ENCODE peak calls at places on chromosomes 6 and 20, in six cellular contexts. J is A549; L is IMR-90; I is CD8-positive, alpha-beta memory T cell; Q is hypothalamus; S is GF-D8. V is an unnamed sample.

GRCh38 chr20:49585585-49586245 is 17.8 kb upstream of the PTGIS start:
- DNase-seq in J (no peak), L (no peak), I (no peak), Q (no peak), S (no peak), V (no peak)

GRCh38 chr6:9172096-9172495 is 736.8 kb upstream of the SLC35B3 start:
- DNase-seq in J (no peak), L (no peak), I (no peak), Q (no peak), S (no peak), V (no peak)

GRCh38 chr6:41408576-41408975 is 73.2 kb downstream of the NCR2 start:
- DNase-seq in J (no peak), L (no peak), I (no peak), Q (no peak), S (no peak), V (no peak)

GRCh38 chr6:71079707-71080106 is 122.8 kb upstream of the B3GAT2 start:
- DNase-seq in J (no peak), L (peak), I (no peak), Q (no peak), S (no peak), V (peak)

GRCh38 chr6:38248500-38249234 is 391.1 kb downstream of the BTBD9 start:
- DNase-seq in J (no peak), L (peak), I (no peak), Q (no peak), S (no peak), V (peak)

GRCh38 chr6:108619431-108620197 is 58.9 kb downstream of the FOXO3 start:
- DNase-seq in J (no peak), L (peak), I (no peak), Q (no peak), S (no peak), V (peak)

GRCh38 chr6:48110436-48111142 is 408 bp downstream of the PTCHD4 start:
- DNase-seq in J (no peak), L (no peak), I (no peak), Q (no peak), S (no peak), V (no peak)

GRCh38 chr20:50870572-50871161 is 60.6 kb downstream of the ADNP start:
- DNase-seq in J (no peak), L (peak), I (peak), Q (no peak), S (no peak), V (no peak)

GRCh38 chr20:53395188-53395923 is 198.3 kb downstream of the ZNF217 start:
- DNase-seq in J (no peak), L (no peak), I (no peak), Q (no peak), S (no peak), V (no peak)

GRCh38 chr20:5432030-5432429 is 115.3 kb upstream of the PROKR2 start:
- DNase-seq in J (no peak), L (no peak), I (no peak), Q (no peak), S (no peak), V (no peak)

GRCh38 chr6:79188885-79189505 is 45.5 kb downstream of the HMGN3 start:
- DNase-seq in J (no peak), L (no peak), I (no peak), Q (no peak), S (no peak), V (no peak)

GRCh38 chr6:153412519-153412918 is 281.4 kb upstream of the RGS17 start:
- DNase-seq in J (no peak), L (no peak), I (no peak), Q (no peak), S (no peak), V (no peak)

GRCh38 chr6:156942266-156942665 is 165.1 kb downstream of the ARID1B start:
- DNase-seq in J (peak), L (no peak), I (peak), Q (no peak), S (no peak), V (peak)

GRCh38 chr20:20711413-20711812 is 1.0 kb downstream of the RALGAPA2 start:
- DNase-seq in J (no peak), L (no peak), I (peak), Q (no peak), S (peak), V (no peak)

GRCh38 chr20:63206878-63207277 is 9.1 kb downstream of the YTHDF1 start:
- DNase-seq in J (no peak), L (peak), I (no peak), Q (no peak), S (no peak), V (peak)

GRCh38 chr6:41326092-41326491 is 9.3 kb upstream of the NCR2 start:
- DNase-seq in J (no peak), L (no peak), I (no peak), Q (no peak), S (no peak), V (no peak)

GRCh38 chr6:111846511-111847409 is 26.5 kb downstream of the FYN start:
- DNase-seq in J (no peak), L (no peak), I (peak), Q (no peak), S (no peak), V (no peak)

GRCh38 chr20:37364013-37364926 is 18.3 kb downstream of the SRC start:
- DNase-seq in J (no peak), L (no peak), I (no peak), Q (no peak), S (no peak), V (no peak)

GRCh38 chr20:53986037-53986436 is 84.4 kb downstream of the BCAS1 start:
- DNase-seq in J (no peak), L (no peak), I (no peak), Q (no peak), S (no peak), V (no peak)

GRCh38 chr20:50153153-50153499 is 397 bp downstream of the PEDS1 start:
- DNase-seq in J (no peak), L (no peak), I (no peak), Q (no peak), S (no peak), V (peak)

GRCh38 chr6:153301602-153302001 is 170.5 kb upstream of the RGS17 start:
- DNase-seq in J (no peak), L (no peak), I (no peak), Q (no peak), S (no peak), V (peak)

GRCh38 chr6:33078919-33079521 is 3.2 kb downstream of the HLA-DPB1 start:
- DNase-seq in J (no peak), L (no peak), I (no peak), Q (no peak), S (no peak), V (no peak)

GRCh38 chr6:167441653-167442644 is 117.1 kb downstream of the TTLL2 start:
- DNase-seq in J (no peak), L (no peak), I (no peak), Q (no peak), S (no peak), V (no peak)

GRCh38 chr20:35490736-35491181 is 35.4 kb downstream of the CEP250 start:
- DNase-seq in J (no peak), L (no peak), I (peak), Q (no peak), S (peak), V (no peak)

GRCh38 chr6:111530218-111530617 is 47.2 kb upstream of the REV3L start:
- DNase-seq in J (no peak), L (no peak), I (no peak), Q (no peak), S (no peak), V (no peak)

GRCh38 chr6:54248319-54248718 is 59.9 kb upstream of the TINAG start:
- DNase-seq in J (no peak), L (no peak), I (no peak), Q (no peak), S (no peak), V (no peak)

GRCh38 chr6:73653571-73654424 is at the start of gene SLC17A5:
- DNase-seq in J (peak), L (peak), I (peak), Q (peak), S (peak), V (peak)

GRCh38 chr6:22928775-22929174 is 359.4 kb downstream of the HDGFL1 start:
- DNase-seq in J (no peak), L (no peak), I (no peak), Q (no peak), S (no peak), V (no peak)

GRCh38 chr6:163180874-163181541 is 233.5 kb upstream of the QKI start:
- DNase-seq in J (peak), L (no peak), I (no peak), Q (peak), S (no peak), V (peak)

GRCh38 chr6:88614306-88614877 is 349.0 kb downstream of the RNGTT start:
- DNase-seq in J (no peak), L (no peak), I (no peak), Q (no peak), S (no peak), V (no peak)

GRCh38 chr20:41048475-41049242 is 20.0 kb downstream of the TOP1 start:
- DNase-seq in J (no peak), L (no peak), I (no peak), Q (no peak), S (peak), V (no peak)

GRCh38 chr6:34240329-34241248 is 3.9 kb downstream of the HMGA1 start:
- DNase-seq in J (no peak), L (no peak), I (no peak), Q (no peak), S (no peak), V (peak)

GRCh38 chr6:21918081-21918480 is 324.5 kb downstream of the SOX4 start:
- DNase-seq in J (no peak), L (no peak), I (no peak), Q (no peak), S (no peak), V (no peak)

GRCh38 chr6:167341665-167342655 is 17.1 kb downstream of the TTLL2 start:
- DNase-seq in J (peak), L (no peak), I (no peak), Q (no peak), S (no peak), V (no peak)

GRCh38 chr20:44582321-44583025 is at the start of gene PKIG:
- DNase-seq in J (no peak), L (peak), I (no peak), Q (no peak), S (peak), V (peak)